ENCODE peak calls at places on chromosomes 6 and 20, in five cellular contexts. One of them, this sample, is unnamed.

GRCh38 chr20:59575653-59576052 is 28.7 kb upstream of the PHACTR3 start:
- DNase-seq in H1: no peak
- DNase-seq in neuronal stem cell: no peak
- DNase-seq in IMR-90: no peak
- DNase-seq in H9: no peak
- DNase-seq in this sample: no peak

GRCh38 chr6:90739339-90739738 is 152.5 kb upstream of the MAP3K7 start:
- DNase-seq in H1: no peak
- DNase-seq in neuronal stem cell: no peak
- DNase-seq in IMR-90: no peak
- DNase-seq in H9: peak
- DNase-seq in this sample: peak

GRCh38 chr6:157434349-157435016 is 53.5 kb downstream of the ZDHHC14 start:
- DNase-seq in H1: no peak
- DNase-seq in neuronal stem cell: no peak
- DNase-seq in IMR-90: no peak
- DNase-seq in H9: no peak
- DNase-seq in this sample: no peak

GRCh38 chr6:35341557-35341956 is 801 bp upstream of the PPARD start:
- DNase-seq in H1: no peak
- DNase-seq in neuronal stem cell: no peak
- DNase-seq in IMR-90: no peak
- DNase-seq in H9: no peak
- DNase-seq in this sample: peak

GRCh38 chr20:46605181-46605580 is 46.1 kb downstream of the SLC13A3 start:
- DNase-seq in H1: no peak
- DNase-seq in neuronal stem cell: no peak
- DNase-seq in IMR-90: no peak
- DNase-seq in H9: no peak
- DNase-seq in this sample: no peak

GRCh38 chr6:39084506-39084905 is 30.5 kb downstream of the SAYSD1 start:
- DNase-seq in H1: no peak
- DNase-seq in neuronal stem cell: no peak
- DNase-seq in IMR-90: no peak
- DNase-seq in H9: no peak
- DNase-seq in this sample: no peak

GRCh38 chr6:169254456-169255316 is 1.0 kb upstream of the THBS2 start:
- DNase-seq in H1: no peak
- DNase-seq in neuronal stem cell: no peak
- DNase-seq in IMR-90: no peak
- DNase-seq in H9: no peak
- DNase-seq in this sample: no peak

GRCh38 chr6:166465671-166466087 is 82.9 kb upstream of the MPC1 start:
- DNase-seq in H1: no peak
- DNase-seq in neuronal stem cell: no peak
- DNase-seq in IMR-90: peak
- DNase-seq in H9: no peak
- DNase-seq in this sample: peak

GRCh38 chr20:36465109-36466080 is 75.9 kb upstream of the MYL9 start:
- DNase-seq in H1: no peak
- DNase-seq in neuronal stem cell: no peak
- DNase-seq in IMR-90: peak
- DNase-seq in H9: peak
- DNase-seq in this sample: peak

GRCh38 chr6:44074383-44075136 is 52.7 kb downstream of the MRPL14 start:
- DNase-seq in H1: peak
- DNase-seq in neuronal stem cell: peak
- DNase-seq in IMR-90: peak
- DNase-seq in H9: peak
- DNase-seq in this sample: no peak

GRCh38 chr6:39602590-39603319 is 122.5 kb downstream of the KIF6 start:
- DNase-seq in H1: no peak
- DNase-seq in neuronal stem cell: no peak
- DNase-seq in IMR-90: no peak
- DNase-seq in H9: no peak
- DNase-seq in this sample: peak

GRCh38 chr6:137867685-137868509 is 838 bp downstream of the TNFAIP3 start:
- DNase-seq in H1: peak
- DNase-seq in neuronal stem cell: peak
- DNase-seq in IMR-90: peak
- DNase-seq in H9: peak
- DNase-seq in this sample: peak

GRCh38 chr20:57794600-57795346 is 85.0 kb upstream of the PMEPA1 start:
- DNase-seq in H1: no peak
- DNase-seq in neuronal stem cell: no peak
- DNase-seq in IMR-90: peak
- DNase-seq in H9: no peak
- DNase-seq in this sample: no peak

GRCh38 chr6:142940487-142940886 is 4.5 kb downstream of the HIVEP2 start:
- DNase-seq in H1: no peak
- DNase-seq in neuronal stem cell: no peak
- DNase-seq in IMR-90: peak
- DNase-seq in H9: no peak
- DNase-seq in this sample: no peak

GRCh38 chr6:142942238-142942637 is 2.7 kb downstream of the HIVEP2 start:
- DNase-seq in H1: no peak
- DNase-seq in neuronal stem cell: no peak
- DNase-seq in IMR-90: no peak
- DNase-seq in H9: no peak
- DNase-seq in this sample: no peak

GRCh38 chr6:142942805-142943227 is 2.2 kb downstream of the HIVEP2 start:
- DNase-seq in H1: no peak
- DNase-seq in neuronal stem cell: no peak
- DNase-seq in IMR-90: peak
- DNase-seq in H9: no peak
- DNase-seq in this sample: no peak

GRCh38 chr6:142938510-142938909 is 6.5 kb downstream of the HIVEP2 start:
- DNase-seq in H1: no peak
- DNase-seq in neuronal stem cell: no peak
- DNase-seq in IMR-90: no peak
- DNase-seq in H9: no peak
- DNase-seq in this sample: no peak

DNA sequence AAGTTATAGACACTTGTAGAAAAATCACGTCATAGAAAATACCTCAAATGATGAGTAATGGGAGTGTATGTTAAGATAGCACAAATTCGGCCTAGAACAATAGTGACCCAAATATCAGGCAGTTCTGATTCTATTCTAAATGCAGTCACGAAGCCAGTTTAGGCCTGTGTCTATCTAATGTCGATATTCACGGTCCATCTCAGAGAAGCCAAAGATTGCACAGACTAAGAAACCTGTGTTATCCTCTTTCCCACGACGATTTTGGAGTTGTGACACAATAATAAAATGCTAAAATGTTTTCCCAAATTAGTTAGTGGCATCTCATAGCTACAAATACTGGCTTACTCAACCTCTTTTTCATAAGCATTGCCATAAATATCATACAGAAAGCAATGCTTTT is 4.0 kb downstream of the HIVEP2 start:
- DNase-seq in H1: no peak
- DNase-seq in neuronal stem cell: no peak
- DNase-seq in IMR-90: no peak
- DNase-seq in H9: no peak
- DNase-seq in this sample: no peak
- H3K4me2 ChIP-seq in H1: no peak
- H3K4me2 ChIP-seq in neuronal stem cell: no peak
- H3K4me2 ChIP-seq in IMR-90: no peak
- H3K4me2 ChIP-seq in H9: no peak
- H3K4me2 ChIP-seq in this sample: no peak

GRCh38 chr6:11822346-11822745 is 43.7 kb upstream of the ADTRP start:
- DNase-seq in H1: no peak
- DNase-seq in neuronal stem cell: no peak
- DNase-seq in IMR-90: no peak
- DNase-seq in H9: no peak
- DNase-seq in this sample: no peak
- H4K91ac ChIP-seq in H1: no peak
- H4K91ac ChIP-seq in neuronal stem cell: no peak
- H4K91ac ChIP-seq in IMR-90: no peak
- H4K91ac ChIP-seq in H9: no peak
- H4K91ac ChIP-seq in this sample: no peak

DNA sequence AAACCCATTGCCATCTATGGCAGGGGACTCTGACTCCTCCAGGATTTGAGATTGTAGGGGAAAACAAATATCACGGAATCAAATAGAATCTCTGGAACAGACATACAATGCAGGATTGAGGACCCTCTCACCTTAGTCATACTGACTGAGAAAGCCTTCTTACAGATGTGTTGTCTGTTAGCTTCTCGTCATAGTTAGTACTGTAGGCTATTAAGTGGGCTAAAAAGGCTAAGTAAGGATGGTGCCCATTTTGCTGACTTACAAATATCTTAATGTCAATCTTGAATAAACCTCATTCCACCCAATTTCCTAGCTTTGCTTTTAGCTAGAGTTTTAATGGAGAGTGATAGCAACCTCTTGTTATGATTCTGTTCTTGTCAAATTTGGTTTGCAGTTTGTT is 352.4 kb downstream of the QKI start:
- DNase-seq in H1: no peak
- DNase-seq in neuronal stem cell: no peak
- DNase-seq in IMR-90: no peak
- DNase-seq in H9: no peak
- DNase-seq in this sample: no peak
- H3K4ac ChIP-seq in H1: no peak
- H3K4ac ChIP-seq in neuronal stem cell: no peak
- H3K4ac ChIP-seq in IMR-90: no peak
- H3K4ac ChIP-seq in H9: no peak
- H3K4ac ChIP-seq in this sample: no peak

GRCh38 chr20:3067139-3068009 is 4.0 kb upstream of the OXT start:
- DNase-seq in H1: no peak
- DNase-seq in neuronal stem cell: no peak
- DNase-seq in IMR-90: no peak
- DNase-seq in H9: no peak
- DNase-seq in this sample: peak
- H3K4me2 ChIP-seq in H1: no peak
- H3K4me2 ChIP-seq in neuronal stem cell: no peak
- H3K4me2 ChIP-seq in IMR-90: no peak
- H3K4me2 ChIP-seq in H9: no peak
- H3K4me2 ChIP-seq in this sample: no peak

GRCh38 chr20:24753136-24753535 is 195.9 kb upstream of the CST7 start:
- DNase-seq in H1: no peak
- DNase-seq in neuronal stem cell: no peak
- DNase-seq in IMR-90: no peak
- DNase-seq in H9: peak
- DNase-seq in this sample: no peak
- H4K91ac ChIP-seq in H1: no peak
- H4K91ac ChIP-seq in neuronal stem cell: no peak
- H4K91ac ChIP-seq in IMR-90: no peak
- H4K91ac ChIP-seq in H9: no peak
- H4K91ac ChIP-seq in this sample: no peak

GRCh38 chr20:20457392-20458126 is 89.7 kb downstream of the INSM1 start:
- DNase-seq in H1: no peak
- DNase-seq in neuronal stem cell: no peak
- DNase-seq in IMR-90: peak
- DNase-seq in H9: no peak
- DNase-seq in this sample: no peak
- H3K4ac ChIP-seq in H1: no peak
- H3K4ac ChIP-seq in neuronal stem cell: peak
- H3K4ac ChIP-seq in IMR-90: no peak
- H3K4ac ChIP-seq in H9: no peak
- H3K4ac ChIP-seq in this sample: no peak

GRCh38 chr6:114344216-114344970 is 1.6 kb upstream of the HS3ST5 start:
- DNase-seq in H1: no peak
- DNase-seq in neuronal stem cell: no peak
- DNase-seq in IMR-90: no peak
- DNase-seq in H9: no peak
- DNase-seq in this sample: no peak
- H3K4me2 ChIP-seq in H1: peak
- H3K4me2 ChIP-seq in neuronal stem cell: no peak
- H3K4me2 ChIP-seq in IMR-90: no peak
- H3K4me2 ChIP-seq in H9: peak
- H3K4me2 ChIP-seq in this sample: no peak

GRCh38 chr6:158622545-158623190 is 21.9 kb downstream of the DYNLT1 start:
- DNase-seq in H1: no peak
- DNase-seq in neuronal stem cell: no peak
- DNase-seq in IMR-90: no peak
- DNase-seq in H9: no peak
- DNase-seq in this sample: no peak
- H4K91ac ChIP-seq in H1: no peak
- H4K91ac ChIP-seq in neuronal stem cell: no peak
- H4K91ac ChIP-seq in IMR-90: no peak
- H4K91ac ChIP-seq in H9: no peak
- H4K91ac ChIP-seq in this sample: no peak